ENCODE peak calls at places on chromosomes 2 and 18, in seven cellular contexts. S is RWPE1, V is omental fat pad, D is HFFc6, G is SK-N-SH, U is right atrium auricular region, H is IMR-90. T is an unnamed sample.

GRCh38 chr2:216619411-216620393 is 13.5 kb upstream of the IGFBP2 start:
- DNase-seq in G (peak), H (peak), D (no peak), U (no peak), S (no peak), V (no peak), T (peak)

GRCh38 chr2:135226961-135227360 is 174.9 kb downstream of the RAB3GAP1 start:
- DNase-seq in D (peak), V (no peak), H (peak), U (no peak), S (no peak), G (no peak), T (no peak)

GRCh38 chr2:128249555-128249954 is 69.1 kb downstream of the HS6ST1 start:
- DNase-seq in V (no peak), S (no peak), U (peak), G (no peak), D (no peak), H (no peak), T (no peak)

GRCh38 chr18:53489266-53489665 is 735.2 kb downstream of the MBD2 start:
- DNase-seq in S (no peak), U (no peak), D (no peak), H (no peak), G (no peak), V (no peak), T (no peak)

GRCh38 chr2:238893349-238894000 is 45.6 kb downstream of the TWIST2 start:
- DNase-seq in H (no peak), U (no peak), D (no peak), V (no peak), G (no peak), S (no peak), T (no peak)

GRCh38 chr2:127225186-127225960 is 5.3 kb upstream of the CYP27C1 start:
- DNase-seq in G (no peak), S (no peak), D (peak), U (no peak), H (peak), V (no peak), T (peak)

GRCh38 chr2:236176951-236177350 is 8.8 kb upstream of the GBX2 start:
- DNase-seq in S (no peak), D (no peak), V (no peak), G (peak), U (no peak), H (no peak), T (no peak)

GRCh38 chr18:5294618-5295230 is 802 bp downstream of the ZBTB14 start:
- DNase-seq in V (no peak), G (no peak), S (peak), U (peak), H (peak), D (peak), T (peak)

GRCh38 chr2:118658581-118659248 is 188.7 kb downstream of the EN1 start:
- DNase-seq in S (no peak), V (no peak), D (peak), H (no peak), G (no peak), U (no peak), T (no peak)

GRCh38 chr2:239287461-239287860 is 113.4 kb downstream of the HDAC4 start:
- DNase-seq in U (no peak), D (no peak), H (peak), G (no peak), V (no peak), S (no peak), T (no peak)

GRCh38 chr18:9951022-9951859 is 37.4 kb downstream of the VAPA start:
- DNase-seq in G (peak), D (peak), H (peak), U (no peak), S (peak), V (no peak), T (no peak)

GRCh38 chr2:70897203-70897976 is 38.3 kb upstream of the ATP6V1B1 start:
- DNase-seq in G (no peak), D (no peak), U (peak), H (no peak), V (no peak), S (no peak), T (no peak)

GRCh38 chr18:22494771-22495170 is 77.1 kb upstream of the CTAGE1 start:
- DNase-seq in S (no peak), G (no peak), H (peak), V (no peak), D (peak), U (no peak), T (no peak)

GRCh38 chr2:51158236-51158635 is 126.3 kb upstream of the NRXN1 start:
- DNase-seq in H (no peak), D (no peak), S (no peak), U (no peak), V (no peak), G (no peak), T (no peak)

GRCh38 chr2:107927034-107927534 is 59.2 kb upstream of the SLC5A7 start:
- DNase-seq in S (no peak), D (no peak), H (no peak), V (no peak), U (no peak), G (no peak), T (no peak)

GRCh38 chr2:229050063-229050635 is 220.9 kb downstream of the PID1 start:
- DNase-seq in S (no peak), H (no peak), U (no peak), D (no peak), G (peak), V (no peak), T (no peak)

GRCh38 chr2:2413525-2413924 is 82.5 kb upstream of the MYT1L start:
- DNase-seq in H (no peak), S (no peak), V (no peak), U (no peak), G (no peak), D (no peak), T (no peak)

GRCh38 chr18:28960146-28960545 is 783.2 kb upstream of the CDH2 start:
- DNase-seq in U (no peak), V (no peak), G (no peak), H (peak), S (peak), D (peak), T (no peak)

GRCh38 chr18:31648966-31649429 is 35.4 kb downstream of the B4GALT6 start:
- DNase-seq in G (no peak), S (peak), H (peak), U (no peak), D (peak), V (no peak), T (no peak)

GRCh38 chr18:33711514-33711913 is 133.5 kb downstream of the ASXL3 start:
- DNase-seq in S (no peak), U (no peak), H (no peak), V (no peak), G (peak), D (no peak), T (no peak)

GRCh38 chr2:132668189-132668833 is 1.7 kb downstream of the LYPD1 start:
- DNase-seq in U (no peak), H (no peak), V (no peak), S (no peak), D (no peak), G (peak), T (no peak)

GRCh38 chr2:76759634-76760366 is 762.4 kb downstream of the LRRTM4 start:
- DNase-seq in U (no peak), D (no peak), H (no peak), S (no peak), G (no peak), V (no peak), T (no peak)

GRCh38 chr2:75155115-75155514 is 44.2 kb downstream of the TACR1 start:
- DNase-seq in D (peak), V (no peak), H (no peak), U (no peak), G (peak), S (no peak), T (no peak)

GRCh38 chr2:95384854-95385569 is 17.5 kb upstream of the FAHD2A start:
- DNase-seq in S (no peak), U (peak), V (no peak), D (no peak), G (no peak), H (no peak), T (no peak)

GRCh38 chr2:105839793-105840192 is 95.1 kb downstream of the NCK2 start:
- DNase-seq in D (no peak), S (no peak), G (no peak), H (no peak), V (no peak), U (no peak), T (no peak)

GRCh38 chr18:75125359-75126331 is 83.3 kb downstream of the PTGR3 start:
- DNase-seq in H (no peak), V (no peak), D (no peak), G (peak), U (no peak), S (no peak), T (no peak)

GRCh38 chr2:236507393-236508085 is 62.1 kb upstream of the ACKR3 start:
- DNase-seq in G (peak), D (no peak), V (no peak), S (peak), H (no peak), U (no peak), T (no peak)

GRCh38 chr2:234611209-234611608 is 114.3 kb upstream of the ARL4C start:
- DNase-seq in G (no peak), S (no peak), U (no peak), V (no peak), D (no peak), H (no peak), T (no peak)

GRCh38 chr2:222142027-222142426 is 156.8 kb downstream of the PAX3 start:
- DNase-seq in S (peak), U (no peak), H (no peak), V (no peak), G (no peak), D (peak), T (peak)

GRCh38 chr2:22420076-22420475 is 964.9 kb upstream of the KLHL29 start:
- DNase-seq in D (no peak), G (no peak), H (no peak), V (no peak), U (no peak), S (no peak), T (no peak)

GRCh38 chr2:204726831-204727230 is 181.6 kb downstream of the PARD3B start:
- DNase-seq in D (no peak), U (no peak), G (no peak), V (no peak), H (peak), S (no peak), T (no peak)

GRCh38 chr18:9474103-9474982 is 970 bp upstream of the RALBP1 start:
- DNase-seq in U (no peak), H (peak), D (peak), V (peak), S (peak), G (peak), T (no peak)

GRCh38 chr18:63073481-63073880 is 246.1 kb downstream of the BCL2 start:
- DNase-seq in V (no peak), S (no peak), G (no peak), U (no peak), D (no peak), H (no peak), T (no peak)

GRCh38 chr2:16633632-16634430 is 31.8 kb downstream of the CYRIA start:
- DNase-seq in V (no peak), U (no peak), H (peak), S (peak), G (no peak), D (no peak), T (no peak)

GRCh38 chr2:201860541-201861154 is 54.3 kb downstream of the CDK15 start:
- DNase-seq in U (no peak), H (peak), G (peak), D (peak), S (peak), V (no peak), T (peak)

GRCh38 chr2:120861576-120862191 is 126.0 kb downstream of the GLI2 start:
- DNase-seq in H (peak), S (no peak), D (no peak), V (no peak), G (no peak), U (no peak), T (no peak)

GRCh38 chr18:43525149-43525548 is 247.9 kb upstream of the SYT4 start:
- DNase-seq in H (no peak), U (no peak), S (no peak), G (peak), V (no peak), D (no peak), T (no peak)

GRCh38 chr2:225415809-225416208 is 16.3 kb downstream of the NYAP2 start:
- DNase-seq in H (no peak), S (no peak), D (no peak), G (peak), U (no peak), V (no peak), T (no peak)

GRCh38 chr18:52216686-52217085 is 123.3 kb upstream of the DCC start:
- DNase-seq in H (no peak), G (no peak), U (no peak), S (no peak), D (no peak), V (no peak), T (no peak)

GRCh38 chr2:54176577-54176976 is 61.2 kb downstream of the ACYP2 start:
- DNase-seq in S (no peak), H (peak), V (no peak), G (peak), D (peak), U (peak), T (no peak)
- TF ChIP-seq CTCF in S (no peak), H (peak), V (no peak), G (peak), D (peak), U (peak), T (peak)

GRCh38 chr2:157269060-157269459 is 11.6 kb downstream of the GALNT5 start:
- DNase-seq in D (no peak), H (no peak), S (no peak), U (no peak), V (no peak), G (no peak), T (no peak)
- TF ChIP-seq CTCF in D (no peak), H (no peak), S (no peak), U (no peak), V (no peak), G (no peak), T (no peak)

DNA sequence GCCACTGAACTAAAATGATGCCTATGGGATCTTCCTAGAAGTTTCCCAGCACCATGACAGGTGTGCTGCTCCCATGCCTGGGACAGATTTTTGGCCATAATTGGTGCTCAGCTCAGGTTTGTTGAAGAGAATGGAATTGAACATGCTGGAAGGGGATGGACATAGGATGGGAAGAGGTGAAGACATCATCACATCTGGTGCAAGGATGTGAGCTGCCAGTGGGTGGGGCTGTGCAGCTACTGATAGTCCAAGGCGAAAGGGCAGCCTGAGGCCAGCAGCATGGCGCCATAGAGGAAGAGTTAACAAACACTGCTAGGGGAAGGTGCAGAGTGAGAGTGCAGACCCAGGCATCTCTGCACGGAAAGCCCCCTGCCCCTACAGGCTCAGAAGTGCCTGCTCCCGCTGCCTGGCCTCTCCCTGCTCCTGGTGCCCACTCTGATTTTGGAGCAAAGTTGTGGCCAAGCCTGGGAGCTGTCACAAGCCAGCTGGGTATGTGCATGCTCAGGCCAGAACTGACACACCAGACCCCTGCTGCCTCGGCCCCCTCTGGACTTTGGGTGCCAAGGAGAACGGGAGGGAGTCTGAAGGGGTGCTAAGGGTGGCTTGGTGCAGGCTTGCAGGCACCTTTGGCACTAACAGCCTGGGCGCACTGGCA is 178.6 kb downstream of the ZBTB7C start:
- DNase-seq in U (peak), V (no peak), H (peak), S (peak), D (peak), G (peak), T (no peak)
- TF ChIP-seq CTCF in U (peak), V (no peak), H (peak), S (no peak), D (peak), G (peak), T (peak)

GRCh38 chr2:10819714-10820314 is 7.2 kb upstream of the PDIA6 start:
- DNase-seq in D (no peak), V (no peak), U (no peak), S (no peak), G (no peak), H (no peak), T (no peak)

GRCh38 chr2:10814571-10815331 is 2.2 kb upstream of the PDIA6 start:
- DNase-seq in G (peak), V (no peak), U (no peak), D (no peak), S (no peak), H (no peak), T (no peak)

GRCh38 chr2:10820562-10820961 is 8.0 kb upstream of the PDIA6 start:
- DNase-seq in G (no peak), S (no peak), U (no peak), V (no peak), H (no peak), D (no peak), T (no peak)

GRCh38 chr2:10818986-10819385 is 6.4 kb upstream of the PDIA6 start:
- DNase-seq in V (no peak), H (no peak), D (no peak), U (no peak), G (no peak), S (no peak), T (no peak)

DNA sequence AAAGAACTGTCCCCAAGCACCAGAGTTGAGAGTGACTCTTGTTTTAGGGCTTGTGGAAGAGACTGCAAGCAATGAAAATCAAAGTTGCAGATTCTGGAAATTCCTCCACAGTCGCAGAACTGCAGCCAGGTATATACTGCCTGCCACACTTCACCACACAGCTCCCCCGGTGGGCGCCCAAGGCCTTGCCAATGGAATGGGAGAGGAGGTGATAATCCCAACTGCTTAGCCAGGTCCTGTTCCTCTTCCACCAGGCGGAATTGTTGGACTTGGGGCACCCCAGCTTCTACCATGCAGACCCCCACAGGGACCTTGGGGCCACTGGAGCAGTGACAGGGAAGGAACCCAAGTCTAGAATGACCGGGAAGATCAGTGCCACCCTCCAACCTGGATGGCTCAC is 4.8 kb upstream of the PDIA6 start:
- DNase-seq in H (no peak), D (no peak), U (no peak), S (no peak), G (peak), V (no peak), T (no peak)
- TF ChIP-seq CTCF in H (peak), D (peak), U (no peak), S (no peak), G (peak), V (no peak), T (peak)

GRCh38 chr2:129253461-129253812 is 726.0 kb upstream of the RAB6C start:
- DNase-seq in S (peak), H (no peak), V (no peak), G (peak), D (no peak), U (no peak), T (no peak)
- TF ChIP-seq CTCF in S (no peak), H (no peak), V (no peak), G (no peak), D (no peak), U (peak), T (no peak)

GRCh38 chr2:8885449-8886196 is 48.2 kb upstream of the KIDINS220 start:
- DNase-seq in D (no peak), S (no peak), H (no peak), G (no peak), U (no peak), V (no peak), T (no peak)

GRCh38 chr2:8884812-8885211 is 47.4 kb upstream of the KIDINS220 start:
- DNase-seq in U (no peak), D (no peak), G (no peak), V (no peak), S (no peak), H (no peak), T (no peak)

GRCh38 chr2:8877332-8877731 is 39.9 kb upstream of the KIDINS220 start:
- DNase-seq in V (no peak), U (no peak), H (no peak), D (no peak), S (no peak), G (no peak), T (no peak)

GRCh38 chr2:8886197-8886508 is 48.7 kb upstream of the KIDINS220 start:
- DNase-seq in D (no peak), H (no peak), G (no peak), S (no peak), U (no peak), V (no peak), T (no peak)

DNA sequence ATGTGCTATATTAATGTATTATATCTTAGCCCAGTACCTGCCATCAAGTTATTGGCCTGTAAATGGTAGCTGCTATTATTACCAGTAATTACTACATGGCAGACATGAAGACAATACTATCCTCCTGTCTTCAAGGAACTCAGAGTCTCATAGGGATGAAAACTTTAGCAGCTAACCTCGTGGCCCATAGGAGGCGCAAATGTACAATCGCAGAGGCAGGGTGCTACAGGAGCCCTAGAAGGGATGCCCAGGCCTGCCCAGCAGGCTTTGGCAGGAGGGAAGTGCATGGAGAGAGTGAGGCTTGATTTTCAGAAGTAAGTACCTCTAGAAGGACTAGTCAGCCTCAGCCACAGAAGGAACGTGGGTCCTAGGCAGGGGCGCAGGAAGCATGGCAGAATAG is 44.7 kb upstream of the KIDINS220 start:
- DNase-seq in D (peak), V (no peak), G (peak), H (peak), U (no peak), S (no peak), T (no peak)
- TF ChIP-seq CTCF in D (peak), V (no peak), G (peak), H (peak), U (no peak), S (no peak), T (peak)